ENCODE peak calls at places on chromosomes 3 and 15, in six cellular contexts. F is dorsolateral prefrontal cortex, I is heart left ventricle, Y is cardiac muscle cell, R is tibial artery, L is body of pancreas. N is an unnamed sample.

GRCh38 chr3:11212301-11212613 is 58.0 kb downstream of the HRH1 start:
- DNase-seq in F (no peak), R (no peak), I (no peak), Y (no peak), L (no peak), N (no peak)

GRCh38 chr3:4977001-4977888 is 2.0 kb upstream of the BHLHE40 start:
- DNase-seq in R (peak), F (peak), I (peak), Y (peak), L (peak), N (peak)

GRCh38 chr15:61871926-61872522 is 188.2 kb downstream of the VPS13C start:
- DNase-seq in F (no peak), L (no peak), Y (peak), R (no peak), I (no peak), N (no peak)

GRCh38 chr3:10142707-10143560 is 1.4 kb downstream of the VHL start:
- DNase-seq in I (no peak), L (no peak), R (no peak), F (no peak), Y (peak), N (no peak)

GRCh38 chr3:175287361-175287963 is 428.3 kb downstream of the NAALADL2 start:
- DNase-seq in Y (no peak), R (no peak), L (no peak), I (no peak), F (no peak), N (no peak)

GRCh38 chr15:54605556-54605955 is 591.2 kb downstream of the RSL24D1 start:
- DNase-seq in Y (no peak), L (no peak), I (no peak), R (no peak), F (no peak), N (no peak)

GRCh38 chr3:148880681-148881080 is 15.6 kb downstream of the CPA3 start:
- DNase-seq in L (no peak), R (no peak), Y (no peak), I (no peak), F (no peak), N (no peak)

GRCh38 chr3:154522031-154522430 is 92.0 kb upstream of the GPR149 start:
- DNase-seq in R (no peak), L (no peak), Y (no peak), I (no peak), F (no peak), N (no peak)

GRCh38 chr15:74272812-74273211 is 36.7 kb downstream of the CCDC33 start:
- DNase-seq in L (no peak), I (no peak), R (no peak), Y (no peak), F (no peak), N (no peak)

GRCh38 chr3:40317061-40317676 is 7.7 kb downstream of the EIF1B start:
- DNase-seq in L (peak), I (peak), R (no peak), Y (peak), F (no peak), N (peak)

GRCh38 chr3:114660808-114661207 is 367.0 kb downstream of the TIGIT start:
- DNase-seq in R (no peak), Y (no peak), L (no peak), F (no peak), I (no peak), N (no peak)

GRCh38 chr15:34079904-34080303 is 21.8 kb downstream of the EMC7 start:
- DNase-seq in F (no peak), R (no peak), Y (no peak), I (no peak), L (no peak), N (no peak)

GRCh38 chr3:197173620-197174019 is 124.8 kb downstream of the DLG1 start:
- DNase-seq in Y (no peak), R (no peak), F (no peak), I (no peak), L (no peak), N (no peak)

GRCh38 chr3:32401541-32402052 is 9.9 kb downstream of the CMTM7 start:
- DNase-seq in I (peak), Y (peak), R (peak), F (peak), L (peak), N (peak)
- TF ChIP-seq CTCF in I (no peak), Y (no peak), R (no peak), F (no peak), L (no peak), N (peak)

DNA sequence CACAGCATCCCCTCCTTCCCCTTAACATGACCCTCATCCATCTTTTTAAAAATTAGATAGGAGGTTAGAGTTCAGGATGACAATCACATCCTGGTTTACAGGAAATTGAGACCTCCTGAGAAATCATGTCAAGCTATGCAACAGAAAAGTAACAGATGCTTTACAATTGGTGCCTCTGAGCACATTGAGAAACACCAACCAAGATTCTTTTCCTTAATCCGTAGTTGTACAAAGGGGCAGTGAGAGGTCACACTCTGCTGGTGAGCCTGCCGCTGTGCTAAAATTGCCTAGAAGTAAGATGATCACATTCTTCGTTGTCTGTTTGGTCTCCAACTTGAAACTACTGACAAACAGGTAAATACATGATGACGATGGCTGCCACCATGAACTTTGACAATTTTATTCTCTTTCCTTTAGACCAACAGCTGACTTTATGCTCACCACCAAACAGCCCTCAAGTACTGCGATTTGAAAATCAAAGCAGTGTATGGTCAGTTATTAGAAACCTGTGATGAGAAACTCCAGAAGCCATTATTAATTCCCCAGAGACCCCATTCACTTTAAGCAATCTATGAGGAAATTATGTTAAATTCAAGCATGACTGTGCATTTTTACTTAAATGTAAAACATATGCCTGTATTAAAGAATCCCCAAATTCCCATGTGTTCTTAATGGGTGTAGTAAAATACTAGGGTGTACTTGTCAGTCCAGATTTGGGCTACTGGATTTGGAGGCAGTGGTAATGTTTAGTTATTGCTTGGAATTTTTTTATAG is 210.7 kb upstream of the UBE2E1 start:
- DNase-seq in I (no peak), F (no peak), Y (peak), L (no peak), R (no peak), N (no peak)
- TF ChIP-seq CTCF in I (no peak), F (no peak), Y (no peak), L (no peak), R (no peak), N (no peak)

DNA sequence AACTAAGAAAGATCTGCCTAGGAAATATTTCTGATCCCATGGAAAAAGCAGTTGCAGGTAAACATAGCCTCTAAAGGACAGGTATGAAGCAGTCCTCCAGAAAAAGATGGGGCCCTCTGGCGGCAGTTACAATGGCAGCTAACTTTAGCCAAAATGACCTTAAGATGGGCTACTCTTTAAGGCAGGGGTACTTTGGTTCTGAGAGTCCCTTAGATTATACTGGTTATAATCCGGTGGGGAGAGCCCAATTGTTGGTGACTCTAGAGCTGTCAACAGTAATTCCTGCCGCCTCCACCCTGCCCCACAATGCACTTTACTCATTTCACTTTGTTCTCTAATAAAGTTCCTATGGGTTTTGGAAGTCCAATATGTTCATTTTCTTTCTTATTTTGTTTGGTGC is 412.8 kb upstream of the WNT5A start:
- DNase-seq in L (peak), Y (no peak), F (no peak), I (no peak), R (no peak), N (no peak)
- TF ChIP-seq CTCF in L (peak), Y (peak), F (no peak), I (no peak), R (no peak), N (no peak)

DNA sequence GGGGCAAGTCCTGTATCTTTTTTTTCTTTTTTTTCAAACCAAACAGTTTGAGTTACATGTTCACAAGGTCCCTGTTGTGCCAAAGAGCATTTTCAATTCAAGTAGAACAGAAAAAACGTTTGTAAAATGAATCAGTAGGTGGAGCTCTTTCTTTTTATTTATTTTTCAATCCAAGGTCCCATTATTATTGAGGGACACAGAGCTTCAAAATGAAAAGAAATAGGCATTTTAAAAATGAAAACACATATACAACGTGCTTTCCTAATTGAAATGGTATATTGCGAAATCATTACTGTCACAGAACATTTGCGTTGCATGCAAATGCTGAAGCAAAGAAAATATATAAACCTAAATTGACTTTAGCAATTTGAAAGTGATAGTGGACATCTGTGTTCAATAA is 711.0 kb downstream of the MECOM start:
- DNase-seq in F (no peak), R (no peak), Y (peak), I (no peak), L (no peak), N (no peak)
- TF ChIP-seq CTCF in F (peak), R (no peak), Y (peak), I (peak), L (no peak), N (no peak)

DNA sequence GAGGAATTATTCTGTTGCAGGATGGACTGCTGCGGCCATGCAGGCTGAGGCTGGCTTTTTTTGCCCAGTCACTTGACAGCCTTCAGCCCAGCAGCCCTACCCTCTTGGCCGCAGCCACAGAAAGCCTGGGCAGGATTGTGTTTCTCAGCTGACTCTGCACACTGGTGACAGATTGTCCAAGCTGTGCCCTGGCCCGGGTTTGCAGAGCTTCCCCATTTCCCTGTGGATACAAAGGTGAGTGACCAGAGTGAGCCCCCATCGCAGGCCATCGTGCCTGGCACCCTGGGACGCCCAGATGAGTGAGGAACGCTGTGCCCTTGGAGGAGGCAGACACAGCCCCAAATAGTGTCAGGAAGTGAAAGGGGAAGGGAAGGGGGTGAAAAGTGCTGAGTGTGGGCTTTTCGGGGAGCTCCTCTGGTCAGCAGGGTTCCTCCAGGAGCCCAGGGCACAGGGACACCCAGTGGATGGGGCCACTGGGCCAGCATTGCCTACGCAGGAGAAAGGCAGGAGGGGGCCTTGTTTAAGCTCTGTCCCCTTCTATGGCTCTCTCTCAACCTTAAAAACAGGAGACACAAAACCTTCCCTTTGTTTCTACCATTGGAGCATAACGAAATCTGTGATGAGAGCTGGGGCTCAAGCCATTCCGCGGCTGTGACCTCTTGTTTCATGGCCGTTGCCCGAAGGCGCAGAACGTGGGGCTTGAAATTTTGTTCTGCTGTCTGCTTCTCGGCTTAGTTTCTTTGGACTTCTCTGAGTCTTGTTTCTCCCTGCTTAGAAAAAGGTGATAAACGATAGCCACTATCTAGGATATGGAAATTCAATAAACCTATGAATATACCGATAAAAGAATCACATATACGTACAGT is 91.5 kb upstream of the MEF2A start:
- DNase-seq in Y (no peak), I (peak), F (no peak), R (peak), L (no peak), N (peak)
- TF ChIP-seq CTCF in Y (no peak), I (no peak), F (no peak), R (no peak), L (no peak), N (no peak)